ENCODE peak calls at places on chromosome 16, in nine cellular contexts. One of them, this sample, is unnamed.

GRCh38 chr16:23124315-23124714 is 24.9 kb downstream of the USP31 start:
- DNase-seq in body of pancreas: no peak
- DNase-seq in ovary: no peak
- DNase-seq in gastrocnemius medialis: peak
- DNase-seq in A549: peak
- DNase-seq in prostate gland: no peak
- DNase-seq in breast epithelium: no peak
- DNase-seq in IMR-90: peak
- DNase-seq in uterus: peak
- DNase-seq in this sample: no peak

GRCh38 chr16:67104845-67105244 is 4.9 kb upstream of the PHAF1 start:
- DNase-seq in body of pancreas: no peak
- DNase-seq in ovary: no peak
- DNase-seq in gastrocnemius medialis: no peak
- DNase-seq in A549: no peak
- DNase-seq in prostate gland: peak
- DNase-seq in breast epithelium: peak
- DNase-seq in IMR-90: no peak
- DNase-seq in uterus: no peak
- DNase-seq in this sample: no peak

GRCh38 chr16:57513371-57514102 is 22.8 kb downstream of the CCDC102A start:
- DNase-seq in body of pancreas: no peak
- DNase-seq in ovary: no peak
- DNase-seq in gastrocnemius medialis: no peak
- DNase-seq in A549: no peak
- DNase-seq in prostate gland: no peak
- DNase-seq in breast epithelium: no peak
- DNase-seq in IMR-90: no peak
- DNase-seq in uterus: peak
- DNase-seq in this sample: no peak

GRCh38 chr16:87178977-87179376 is 138.2 kb downstream of the C16orf95 start:
- DNase-seq in body of pancreas: no peak
- DNase-seq in ovary: peak
- DNase-seq in gastrocnemius medialis: no peak
- DNase-seq in A549: no peak
- DNase-seq in prostate gland: no peak
- DNase-seq in breast epithelium: no peak
- DNase-seq in IMR-90: peak
- DNase-seq in uterus: peak
- DNase-seq in this sample: no peak

GRCh38 chr16:15897834-15898254 is 9.4 kb upstream of the CEP20 start:
- DNase-seq in body of pancreas: no peak
- DNase-seq in ovary: no peak
- DNase-seq in gastrocnemius medialis: no peak
- DNase-seq in A549: no peak
- DNase-seq in prostate gland: no peak
- DNase-seq in breast epithelium: no peak
- DNase-seq in IMR-90: peak
- DNase-seq in uterus: no peak
- DNase-seq in this sample: no peak

GRCh38 chr16:81492307-81492706 is 47.7 kb downstream of the CMIP start:
- DNase-seq in body of pancreas: no peak
- DNase-seq in ovary: no peak
- DNase-seq in gastrocnemius medialis: no peak
- DNase-seq in A549: no peak
- DNase-seq in prostate gland: no peak
- DNase-seq in breast epithelium: no peak
- DNase-seq in IMR-90: no peak
- DNase-seq in uterus: no peak
- DNase-seq in this sample: no peak

GRCh38 chr16:56776562-56776961 is 46.6 kb downstream of the NUP93 start:
- DNase-seq in body of pancreas: peak
- DNase-seq in ovary: peak
- DNase-seq in gastrocnemius medialis: peak
- DNase-seq in A549: no peak
- DNase-seq in prostate gland: peak
- DNase-seq in breast epithelium: peak
- DNase-seq in IMR-90: no peak
- DNase-seq in uterus: peak
- DNase-seq in this sample: no peak

GRCh38 chr16:49467540-49468372 is 94.2 kb downstream of the C16orf78 start:
- DNase-seq in body of pancreas: no peak
- DNase-seq in ovary: no peak
- DNase-seq in gastrocnemius medialis: no peak
- DNase-seq in A549: no peak
- DNase-seq in prostate gland: no peak
- DNase-seq in breast epithelium: peak
- DNase-seq in IMR-90: no peak
- DNase-seq in uterus: no peak
- DNase-seq in this sample: no peak

GRCh38 chr16:75821117-75821516 is 94.8 kb upstream of the CPHXL start:
- DNase-seq in body of pancreas: no peak
- DNase-seq in ovary: no peak
- DNase-seq in gastrocnemius medialis: no peak
- DNase-seq in A549: no peak
- DNase-seq in prostate gland: no peak
- DNase-seq in breast epithelium: no peak
- DNase-seq in IMR-90: no peak
- DNase-seq in uterus: no peak
- DNase-seq in this sample: no peak

GRCh38 chr16:87956169-87956770 is 5.0 kb downstream of the BANP start:
- DNase-seq in body of pancreas: no peak
- DNase-seq in ovary: no peak
- DNase-seq in gastrocnemius medialis: peak
- DNase-seq in A549: no peak
- DNase-seq in prostate gland: no peak
- DNase-seq in breast epithelium: no peak
- DNase-seq in IMR-90: peak
- DNase-seq in uterus: no peak
- DNase-seq in this sample: peak

GRCh38 chr16:23838485-23839142 is 2.8 kb downstream of the PRKCB start:
- DNase-seq in body of pancreas: no peak
- DNase-seq in ovary: no peak
- DNase-seq in gastrocnemius medialis: no peak
- DNase-seq in A549: no peak
- DNase-seq in prostate gland: no peak
- DNase-seq in breast epithelium: no peak
- DNase-seq in IMR-90: no peak
- DNase-seq in uterus: no peak
- DNase-seq in this sample: no peak

DNA sequence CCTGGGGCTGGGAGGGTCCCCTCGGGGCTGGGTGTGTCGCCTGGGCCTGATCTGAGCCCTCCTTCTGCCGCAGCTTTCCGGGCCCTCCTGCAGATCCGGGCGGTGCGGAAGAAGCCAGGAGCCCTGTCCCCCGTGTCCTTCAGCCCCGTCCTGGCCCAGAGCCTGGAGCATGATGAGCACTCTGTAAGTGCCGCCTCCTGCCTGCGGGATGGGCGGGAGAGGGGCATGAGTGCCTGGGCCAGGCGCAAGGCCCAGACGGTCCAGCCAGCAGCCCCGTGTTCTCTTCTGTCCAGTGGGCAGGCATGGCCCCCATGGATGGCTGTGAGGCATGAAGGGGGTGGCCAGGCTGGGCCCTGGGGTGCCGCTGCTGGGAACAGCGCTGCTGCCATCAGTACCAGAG is 16.0 kb upstream of the NUDT16L1 start:
- DNase-seq in body of pancreas: no peak
- DNase-seq in ovary: no peak
- DNase-seq in gastrocnemius medialis: peak
- DNase-seq in A549: no peak
- DNase-seq in prostate gland: no peak
- DNase-seq in breast epithelium: no peak
- DNase-seq in IMR-90: no peak
- DNase-seq in uterus: no peak
- DNase-seq in this sample: no peak
- TF ChIP-seq POLR2A in body of pancreas: no peak
- TF ChIP-seq POLR2A in ovary: no peak
- TF ChIP-seq POLR2A in gastrocnemius medialis: no peak
- TF ChIP-seq POLR2A in A549: no peak
- TF ChIP-seq POLR2A in prostate gland: no peak
- TF ChIP-seq POLR2A in breast epithelium: no peak
- TF ChIP-seq POLR2A in IMR-90: no peak
- TF ChIP-seq POLR2A in uterus: no peak
- TF ChIP-seq POLR2A in this sample: no peak

DNA sequence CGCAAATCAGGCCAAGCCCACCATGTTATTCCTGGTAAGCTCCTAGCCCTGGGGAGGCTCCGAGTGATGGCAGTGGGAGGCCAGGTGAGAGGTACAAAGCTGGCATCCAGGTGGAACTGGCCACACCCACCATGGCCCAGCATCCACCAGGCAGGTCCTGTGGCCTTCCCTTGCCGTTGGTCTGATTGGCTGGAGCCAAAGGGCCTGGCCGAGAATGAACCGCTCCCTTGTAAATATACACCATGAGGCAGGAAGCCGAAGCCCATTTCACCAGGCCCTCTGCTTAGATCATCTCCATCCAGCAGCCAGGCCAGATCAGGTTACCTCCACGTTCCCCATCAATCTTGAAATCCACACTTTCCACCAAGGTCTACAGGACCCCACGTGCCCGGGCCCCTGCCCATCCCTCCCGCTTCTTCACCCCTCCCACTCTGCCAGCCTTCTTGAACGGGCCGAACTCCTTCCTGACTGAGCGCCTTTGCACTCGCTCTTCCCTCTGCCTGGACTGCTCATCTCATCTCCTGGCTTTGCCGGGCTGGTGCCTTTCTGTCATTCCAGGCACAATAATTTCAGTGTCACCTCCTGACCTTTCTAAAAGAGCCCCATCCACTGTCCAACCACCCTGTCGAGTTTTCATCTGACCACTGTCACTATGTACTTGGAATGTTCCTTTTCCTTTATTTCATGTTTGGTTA is 5.8 kb downstream of the SOCS1 start:
- DNase-seq in body of pancreas: no peak
- DNase-seq in ovary: no peak
- DNase-seq in gastrocnemius medialis: no peak
- DNase-seq in A549: no peak
- DNase-seq in prostate gland: no peak
- DNase-seq in breast epithelium: no peak
- DNase-seq in IMR-90: peak
- DNase-seq in uterus: no peak
- DNase-seq in this sample: no peak
- TF ChIP-seq POLR2A in body of pancreas: no peak
- TF ChIP-seq POLR2A in ovary: no peak
- TF ChIP-seq POLR2A in gastrocnemius medialis: no peak
- TF ChIP-seq POLR2A in A549: no peak
- TF ChIP-seq POLR2A in prostate gland: no peak
- TF ChIP-seq POLR2A in breast epithelium: no peak
- TF ChIP-seq POLR2A in IMR-90: no peak
- TF ChIP-seq POLR2A in uterus: no peak
- TF ChIP-seq POLR2A in this sample: peak

DNA sequence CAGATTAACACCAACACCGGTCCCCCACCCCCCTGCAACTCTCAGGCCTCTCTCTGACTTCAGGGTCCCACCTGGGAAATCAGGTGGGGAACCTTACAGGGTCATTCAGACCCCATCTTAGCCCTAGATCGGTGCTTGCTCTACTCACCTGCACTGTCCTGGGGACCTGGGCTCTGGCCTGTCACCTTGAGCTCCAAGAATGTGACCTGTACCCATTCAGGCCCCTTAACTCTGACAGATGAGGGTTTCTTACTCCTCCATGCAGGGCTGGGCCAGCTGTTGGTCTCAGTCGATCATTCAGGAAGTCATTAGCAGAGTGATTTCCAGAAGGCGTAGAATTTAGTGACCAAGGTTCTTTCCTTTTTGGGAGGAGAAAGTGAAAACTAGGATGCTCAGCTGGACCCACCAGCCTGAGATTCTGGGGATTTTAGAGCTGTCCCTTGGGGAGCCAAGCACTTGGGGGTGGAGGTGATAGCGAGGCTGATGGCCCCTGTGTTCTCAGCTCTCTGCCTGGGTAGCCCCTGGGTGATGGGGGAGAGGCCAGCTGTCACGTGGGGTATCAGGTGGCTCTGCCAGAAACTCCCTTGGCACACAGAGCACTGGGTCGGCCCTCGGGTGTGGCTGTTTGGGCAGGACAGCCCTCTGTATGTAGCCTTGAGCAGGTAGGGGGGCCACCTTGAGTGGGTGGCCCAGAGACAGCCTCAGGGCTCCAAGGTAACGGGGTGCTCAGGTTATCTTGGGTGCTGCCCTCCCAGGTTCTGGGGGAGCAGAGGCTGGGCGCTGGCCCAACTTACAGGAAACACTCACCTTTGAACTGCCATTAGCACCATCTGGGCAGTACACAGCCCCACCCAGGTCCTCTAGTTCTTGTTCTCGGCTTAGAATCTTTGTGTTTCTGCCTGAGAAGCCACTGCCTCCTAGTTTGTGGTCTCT is 734 bp downstream of the MVP start:
- DNase-seq in body of pancreas: peak
- DNase-seq in ovary: peak
- DNase-seq in gastrocnemius medialis: peak
- DNase-seq in A549: peak
- DNase-seq in prostate gland: peak
- DNase-seq in breast epithelium: no peak
- DNase-seq in IMR-90: no peak
- DNase-seq in uterus: peak
- DNase-seq in this sample: no peak
- TF ChIP-seq POLR2A in body of pancreas: peak
- TF ChIP-seq POLR2A in ovary: no peak
- TF ChIP-seq POLR2A in gastrocnemius medialis: no peak
- TF ChIP-seq POLR2A in A549: peak
- TF ChIP-seq POLR2A in prostate gland: peak
- TF ChIP-seq POLR2A in breast epithelium: no peak
- TF ChIP-seq POLR2A in IMR-90: no peak
- TF ChIP-seq POLR2A in uterus: peak
- TF ChIP-seq POLR2A in this sample: no peak

GRCh38 chr16:1964506-1965471 is at the start of gene RPS2:
- DNase-seq in body of pancreas: peak
- DNase-seq in ovary: peak
- DNase-seq in gastrocnemius medialis: peak
- DNase-seq in A549: peak
- DNase-seq in prostate gland: peak
- DNase-seq in breast epithelium: peak
- DNase-seq in IMR-90: peak
- DNase-seq in uterus: peak
- DNase-seq in this sample: peak
- TF ChIP-seq POLR2A in body of pancreas: peak
- TF ChIP-seq POLR2A in ovary: peak
- TF ChIP-seq POLR2A in gastrocnemius medialis: peak
- TF ChIP-seq POLR2A in A549: peak
- TF ChIP-seq POLR2A in prostate gland: peak
- TF ChIP-seq POLR2A in breast epithelium: peak
- TF ChIP-seq POLR2A in IMR-90: peak
- TF ChIP-seq POLR2A in uterus: peak
- TF ChIP-seq POLR2A in this sample: peak

This sample was measured in erythroblast.